ENCODE peak calls at places on chromosomes 1 and 21, in six cellular contexts. F, M, G, P, N and B are unnamed samples.

GRCh38 chr1:19156676-19157075 is 53.4 kb downstream of the UBR4 start:
- DNase-seq in P (no peak), M (no peak), N (no peak), F (no peak), G (peak), B (no peak)

GRCh38 chr1:12480748-12481362 is 137.2 kb downstream of the DHRS3 start:
- DNase-seq in P (no peak), F (peak), N (peak), M (no peak), G (peak), B (no peak)

GRCh38 chr21:41580758-41581554 is 73.0 kb upstream of the TMPRSS2 start:
- DNase-seq in M (no peak), P (no peak), G (no peak), F (no peak), N (no peak), B (no peak)

GRCh38 chr1:210369425-210369824 is 40.7 kb downstream of the HHAT start:
- DNase-seq in F (no peak), M (no peak), N (no peak), P (no peak), G (no peak), B (no peak)

GRCh38 chr21:34814529-34814951 is 145.7 kb downstream of the CLIC6 start:
- DNase-seq in F (no peak), M (no peak), P (peak), G (no peak), N (no peak), B (no peak)

GRCh38 chr1:192104852-192105251 is 53.4 kb upstream of the RGS18 start:
- DNase-seq in M (no peak), P (no peak), F (no peak), N (no peak), G (peak), B (no peak)

GRCh38 chr1:71986181-71986580 is 296.2 kb downstream of the NEGR1 start:
- DNase-seq in N (no peak), P (no peak), F (no peak), M (no peak), G (no peak), B (no peak)

GRCh38 chr1:206656936-206657335 is 21.6 kb downstream of the DYRK3 start:
- DNase-seq in M (no peak), P (no peak), G (no peak), F (no peak), N (no peak), B (no peak)

GRCh38 chr1:31707711-31708110 is 3.9 kb upstream of the COL16A1 start:
- DNase-seq in G (peak), N (no peak), M (no peak), P (no peak), F (no peak), B (no peak)

GRCh38 chr21:25503981-25504380 is 103.3 kb downstream of the MRPL39 start:
- DNase-seq in G (no peak), N (no peak), P (no peak), M (no peak), F (no peak), B (no peak)

GRCh38 chr1:7754234-7754633 is 16.9 kb upstream of the VAMP3 start:
- DNase-seq in G (no peak), F (no peak), N (no peak), M (no peak), P (no peak), B (no peak)

GRCh38 chr21:31282095-31282709 is 61.9 kb downstream of the TIAM1 start:
- DNase-seq in P (no peak), F (no peak), N (no peak), M (no peak), G (peak), B (no peak)

GRCh38 chr1:211735208-211736170 is 60.1 kb upstream of the NEK2 start:
- DNase-seq in P (peak), M (no peak), F (no peak), N (no peak), G (peak), B (no peak)

GRCh38 chr1:9129391-9130041 is 614 bp upstream of the GPR157 start:
- DNase-seq in P (peak), G (peak), M (peak), N (peak), F (peak), B (no peak)

GRCh38 chr1:229363723-229364122 is 20.9 kb upstream of the CCSAP start:
- DNase-seq in N (no peak), F (no peak), M (no peak), G (no peak), P (no peak), B (no peak)

GRCh38 chr1:44941424-44942324 is 44.7 kb downstream of the EIF2B3 start:
- DNase-seq in N (no peak), P (no peak), G (no peak), M (no peak), F (peak), B (no peak)

GRCh38 chr1:241412646-241413045 is 55.6 kb upstream of the RGS7 start:
- DNase-seq in P (no peak), N (no peak), G (no peak), M (no peak), F (no peak), B (no peak)

GRCh38 chr1:48198970-48199369 is 23.5 kb upstream of the SLC5A9 start:
- DNase-seq in M (no peak), P (no peak), N (no peak), G (no peak), F (no peak), B (no peak)

GRCh38 chr1:234958702-234959649 is 169.7 kb downstream of the TOMM20 start:
- DNase-seq in N (no peak), F (no peak), M (no peak), G (no peak), P (no peak), B (no peak)